ENCODE peak calls at places on chromosomes 12 and 14, in six cellular contexts. P is fibroblast of lung; J is CD4-positive, CD25-positive, alpha-beta regulatory T cell; T is iris pigment epithelial cell; K is H54; R is stromal cell of bone marrow. Q is an unnamed sample.

GRCh38 chr12:90090929-90091651 is 382.5 kb upstream of the ATP2B1 start:
- DNase-seq in P (peak), J (no peak), T (peak), K (no peak), R (peak), Q (peak)

GRCh38 chr12:47022296-47022695 is 57.1 kb upstream of the PCED1B start:
- DNase-seq in P (peak), J (no peak), T (peak), K (peak), R (no peak), Q (peak)

GRCh38 chr12:105409881-105410471 is 79.5 kb downstream of the C12orf75 start:
- DNase-seq in P (peak), J (no peak), T (peak), K (no peak), R (peak), Q (no peak)

GRCh38 chr14:103136388-103137271 is 13.4 kb downstream of the TNFAIP2 start:
- DNase-seq in P (peak), J (no peak), T (peak), K (peak), R (no peak), Q (peak)

GRCh38 chr12:3553681-3554546 is 62.9 kb downstream of the PRMT8 start:
- DNase-seq in P (no peak), J (no peak), T (peak), K (no peak), R (no peak), Q (no peak)

GRCh38 chr14:102840115-102840514 is 62.9 kb downstream of the TRAF3 start:
- DNase-seq in P (no peak), J (no peak), T (no peak), K (no peak), R (no peak), Q (no peak)

GRCh38 chr14:50230601-50231474 is 540 bp downstream of the SOS2 start:
- DNase-seq in P (peak), J (peak), T (peak), K (peak), R (peak), Q (peak)

GRCh38 chr12:88408828-88409227 is 171.4 kb downstream of the KITLG start:
- DNase-seq in P (no peak), J (no peak), T (no peak), K (no peak), R (no peak), Q (no peak)

GRCh38 chr12:114858388-114859146 is 174.6 kb upstream of the TBX3 start:
- DNase-seq in P (no peak), J (no peak), T (no peak), K (no peak), R (no peak), Q (no peak)

Q was measured in amniotic stem cell.